ENCODE peak calls at places on chromosomes 12 and 14, in four cellular contexts. One of them, this sample, is unnamed.

GRCh38 chr14:22012452-22012851 is 338.8 kb upstream of the OR4E1 start:
- DNase-seq in K562: no peak
- DNase-seq in HepG2: no peak
- DNase-seq in SK-N-SH: no peak
- DNase-seq in this sample: no peak

GRCh38 chr14:99946652-99947489 is 118.4 kb upstream of the EVL start:
- DNase-seq in K562: peak; percentile 72
- DNase-seq in HepG2: no peak
- DNase-seq in SK-N-SH: peak; percentile 90
- DNase-seq in this sample: peak; percentile 79

GRCh38 chr14:93953739-93954515 is 22.4 kb downstream of the ASB2 start:
- DNase-seq in K562: no peak
- DNase-seq in HepG2: no peak
- DNase-seq in SK-N-SH: no peak
- DNase-seq in this sample: no peak

GRCh38 chr14:73802431-73803188 is 49.0 kb upstream of the PTGR2 start:
- DNase-seq in K562: no peak
- DNase-seq in HepG2: no peak
- DNase-seq in SK-N-SH: no peak
- DNase-seq in this sample: no peak

GRCh38 chr12:26122681-26123481 is 2.0 kb downstream of the BHLHE41 start:
- DNase-seq in K562: peak; percentile 25
- DNase-seq in HepG2: no peak
- DNase-seq in SK-N-SH: peak; percentile 74
- DNase-seq in this sample: peak; percentile 28

GRCh38 chr14:57657487-57657886 is 163.8 kb upstream of the CCDC198 start:
- DNase-seq in K562: no peak
- DNase-seq in HepG2: no peak
- DNase-seq in SK-N-SH: no peak
- DNase-seq in this sample: no peak

GRCh38 chr12:89756638-89757321 is 48.1 kb upstream of the ATP2B1 start:
- DNase-seq in K562: peak; percentile 68
- DNase-seq in HepG2: peak; percentile 54
- DNase-seq in SK-N-SH: no peak
- DNase-seq in this sample: no peak

GRCh38 chr12:46763230-46763629 is 62.6 kb downstream of the SLC38A4 start:
- DNase-seq in K562: no peak
- DNase-seq in HepG2: no peak
- DNase-seq in SK-N-SH: no peak
- DNase-seq in this sample: no peak

GRCh38 chr12:83432176-83432719 is 745.5 kb downstream of the TMTC2 start:
- DNase-seq in K562: no peak
- DNase-seq in HepG2: no peak
- DNase-seq in SK-N-SH: no peak
- DNase-seq in this sample: no peak

GRCh38 chr14:93965287-93965821 is 11.0 kb downstream of the ASB2 start:
- DNase-seq in K562: no peak
- DNase-seq in HepG2: peak; percentile 38
- DNase-seq in SK-N-SH: no peak
- DNase-seq in this sample: no peak

GRCh38 chr14:96511146-96511545 is 9.0 kb downstream of the PAPOLA start:
- DNase-seq in K562: no peak
- DNase-seq in HepG2: no peak
- DNase-seq in SK-N-SH: no peak
- DNase-seq in this sample: no peak

GRCh38 chr12:65510584-65511050 is 232.1 kb downstream of the MSRB3 start:
- DNase-seq in K562: no peak
- DNase-seq in HepG2: peak; percentile 88
- DNase-seq in SK-N-SH: no peak
- DNase-seq in this sample: peak; percentile 24

GRCh38 chr14:62885451-62885850 is 159.8 kb downstream of the KCNH5 start:
- DNase-seq in K562: no peak
- DNase-seq in HepG2: no peak
- DNase-seq in SK-N-SH: no peak
- DNase-seq in this sample: no peak

GRCh38 chr14:100611811-100612480 is 24.7 kb upstream of the BEGAIN start:
- DNase-seq in K562: no peak
- DNase-seq in HepG2: no peak
- DNase-seq in SK-N-SH: peak; percentile 21
- DNase-seq in this sample: no peak

GRCh38 chr12:95253386-95253785 is 35.8 kb downstream of the VEZT start:
- DNase-seq in K562: no peak
- DNase-seq in HepG2: no peak
- DNase-seq in SK-N-SH: no peak
- DNase-seq in this sample: no peak

GRCh38 chr14:61472801-61473376 is 151.5 kb downstream of the PRKCH start:
- DNase-seq in K562: no peak
- DNase-seq in HepG2: no peak
- DNase-seq in SK-N-SH: no peak
- DNase-seq in this sample: no peak

GRCh38 chr12:108768591-108769500 is 37.5 kb upstream of the CORO1C start:
- DNase-seq in K562: no peak
- DNase-seq in HepG2: peak; percentile 33
- DNase-seq in SK-N-SH: peak; percentile 46
- DNase-seq in this sample: no peak

GRCh38 chr12:57008113-57008687 is 1.9 kb upstream of the ZBTB39 start:
- DNase-seq in K562: peak; percentile 62
- DNase-seq in HepG2: peak; percentile 59
- DNase-seq in SK-N-SH: peak; percentile 72
- DNase-seq in this sample: peak; percentile 65

GRCh38 chr14:102590667-102591099 is 1.8 kb upstream of the RCOR1 start:
- DNase-seq in K562: peak; percentile 48
- DNase-seq in HepG2: peak; percentile 84
- DNase-seq in SK-N-SH: peak; percentile 53
- DNase-seq in this sample: no peak

GRCh38 chr12:90653051-90653450 is 301.9 kb downstream of the CCER1 start:
- DNase-seq in K562: no peak
- DNase-seq in HepG2: no peak
- DNase-seq in SK-N-SH: no peak
- DNase-seq in this sample: no peak

GRCh38 chr14:36441283-36441682 is 78.7 kb downstream of the NKX2-1 start:
- DNase-seq in K562: no peak
- DNase-seq in HepG2: no peak
- DNase-seq in SK-N-SH: no peak
- DNase-seq in this sample: no peak

GRCh38 chr12:71935594-71935993 is 3.1 kb upstream of the TPH2 start:
- DNase-seq in K562: no peak
- DNase-seq in HepG2: no peak
- DNase-seq in SK-N-SH: no peak
- DNase-seq in this sample: no peak

GRCh38 chr12:21526053-21526452 is at the start of gene SPX:
- DNase-seq in K562: no peak
- DNase-seq in HepG2: peak; percentile 6
- DNase-seq in SK-N-SH: no peak
- DNase-seq in this sample: no peak

GRCh38 chr12:94650143-94651056 is at the start of gene TMCC3:
- DNase-seq in K562: no peak
- DNase-seq in HepG2: no peak
- DNase-seq in SK-N-SH: peak; percentile 87
- DNase-seq in this sample: peak; percentile 68

GRCh38 chr12:27619308-27619707 is 76.9 kb upstream of the REP15 start:
- DNase-seq in K562: no peak
- DNase-seq in HepG2: peak; percentile 11
- DNase-seq in SK-N-SH: no peak
- DNase-seq in this sample: no peak
- TF ChIP-seq FOXM1 in K562: no peak
- TF ChIP-seq FOXM1 in HepG2: no peak
- TF ChIP-seq FOXM1 in SK-N-SH: peak; percentile 97
- TF ChIP-seq FOXM1 in this sample: no peak

GRCh38 chr12:69840727-69841126 is 15.7 kb downstream of the MYRFL start:
- DNase-seq in K562: no peak
- DNase-seq in HepG2: no peak
- DNase-seq in SK-N-SH: no peak
- DNase-seq in this sample: no peak
- TF ChIP-seq FOXM1 in K562: no peak
- TF ChIP-seq FOXM1 in HepG2: no peak
- TF ChIP-seq FOXM1 in SK-N-SH: no peak
- TF ChIP-seq FOXM1 in this sample: no peak

DNA sequence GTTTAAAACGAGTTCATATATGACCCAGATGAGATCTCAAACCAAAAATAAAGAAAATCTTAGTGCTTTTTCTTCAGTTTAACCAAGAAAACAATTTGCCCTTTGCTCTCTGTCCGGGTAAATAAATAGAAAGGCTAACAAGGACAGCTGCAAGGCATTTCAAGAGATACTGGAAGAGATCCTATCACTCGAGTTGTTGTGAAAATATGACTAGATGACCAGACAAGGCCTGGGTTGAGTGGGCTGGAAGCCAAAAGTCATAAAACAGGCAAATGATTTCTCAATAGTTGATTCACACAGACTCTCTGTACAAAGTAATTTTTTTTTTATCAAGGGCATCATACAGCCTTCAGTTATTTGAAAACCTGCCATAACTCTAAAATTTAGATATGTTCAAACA is 55.9 kb upstream of the AVPR1A start:
- DNase-seq in K562: no peak
- DNase-seq in HepG2: no peak
- DNase-seq in SK-N-SH: no peak
- DNase-seq in this sample: no peak
- TF ChIP-seq FOXM1 in K562: no peak
- TF ChIP-seq FOXM1 in HepG2: no peak
- TF ChIP-seq FOXM1 in SK-N-SH: no peak
- TF ChIP-seq FOXM1 in this sample: no peak

DNA sequence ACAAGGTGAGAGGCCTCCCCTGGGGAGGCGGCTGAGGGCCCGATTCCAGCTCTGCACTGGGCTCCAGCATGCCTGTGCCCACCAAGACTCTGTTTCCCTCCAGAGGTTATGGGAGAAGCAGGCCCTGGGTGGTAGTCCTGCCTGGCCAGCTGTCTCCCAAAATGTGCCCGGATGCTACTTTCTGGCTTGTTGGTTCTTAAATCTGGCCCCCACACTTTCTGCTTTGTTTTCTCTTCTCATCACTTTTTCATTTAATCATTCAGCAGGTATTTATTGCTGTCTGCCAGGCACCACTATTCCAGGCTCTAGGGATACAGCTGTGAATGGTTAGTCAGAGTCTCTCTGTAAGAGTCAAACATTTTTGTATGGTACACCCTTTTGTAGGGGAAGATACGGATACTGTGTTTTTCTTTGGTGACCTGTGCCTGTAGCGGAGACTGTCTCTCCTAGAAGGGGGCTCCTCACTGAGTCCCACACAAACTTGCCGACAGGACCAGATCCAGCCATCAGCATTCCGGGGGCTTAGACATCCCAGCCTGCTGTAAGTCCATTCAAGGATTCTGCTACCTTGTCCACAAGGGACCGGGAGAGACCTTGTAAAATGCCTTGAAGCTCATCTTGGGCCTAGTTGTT is 3.8 kb downstream of the DHRS2 start:
- DNase-seq in K562: no peak
- DNase-seq in HepG2: no peak
- DNase-seq in SK-N-SH: no peak
- DNase-seq in this sample: no peak
- TF ChIP-seq FOXM1 in K562: no peak
- TF ChIP-seq FOXM1 in HepG2: no peak
- TF ChIP-seq FOXM1 in SK-N-SH: no peak
- TF ChIP-seq FOXM1 in this sample: no peak

DNA sequence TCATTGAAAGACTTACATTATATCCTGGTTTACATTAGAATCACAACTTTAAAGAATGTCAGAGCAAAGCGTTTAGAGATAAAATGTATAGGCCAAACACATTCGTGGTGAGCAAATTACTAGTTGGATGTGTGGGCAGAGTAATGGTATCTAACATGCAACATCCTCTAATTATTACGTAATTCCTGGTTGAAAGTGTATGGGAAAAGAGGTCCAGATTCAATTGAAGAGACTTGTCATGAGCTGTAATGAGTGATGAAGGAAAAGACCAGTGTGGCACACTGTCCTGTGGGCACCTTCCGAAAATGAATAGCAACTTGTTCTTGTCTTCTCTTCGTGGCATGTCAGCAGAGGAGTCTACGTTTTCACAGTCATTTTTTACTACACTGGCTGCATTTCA is 192.8 kb downstream of the LRIG3 start:
- DNase-seq in K562: no peak
- DNase-seq in HepG2: no peak
- DNase-seq in SK-N-SH: no peak
- DNase-seq in this sample: no peak
- TF ChIP-seq FOXM1 in K562: no peak
- TF ChIP-seq FOXM1 in HepG2: no peak
- TF ChIP-seq FOXM1 in SK-N-SH: no peak
- TF ChIP-seq FOXM1 in this sample: no peak

DNA sequence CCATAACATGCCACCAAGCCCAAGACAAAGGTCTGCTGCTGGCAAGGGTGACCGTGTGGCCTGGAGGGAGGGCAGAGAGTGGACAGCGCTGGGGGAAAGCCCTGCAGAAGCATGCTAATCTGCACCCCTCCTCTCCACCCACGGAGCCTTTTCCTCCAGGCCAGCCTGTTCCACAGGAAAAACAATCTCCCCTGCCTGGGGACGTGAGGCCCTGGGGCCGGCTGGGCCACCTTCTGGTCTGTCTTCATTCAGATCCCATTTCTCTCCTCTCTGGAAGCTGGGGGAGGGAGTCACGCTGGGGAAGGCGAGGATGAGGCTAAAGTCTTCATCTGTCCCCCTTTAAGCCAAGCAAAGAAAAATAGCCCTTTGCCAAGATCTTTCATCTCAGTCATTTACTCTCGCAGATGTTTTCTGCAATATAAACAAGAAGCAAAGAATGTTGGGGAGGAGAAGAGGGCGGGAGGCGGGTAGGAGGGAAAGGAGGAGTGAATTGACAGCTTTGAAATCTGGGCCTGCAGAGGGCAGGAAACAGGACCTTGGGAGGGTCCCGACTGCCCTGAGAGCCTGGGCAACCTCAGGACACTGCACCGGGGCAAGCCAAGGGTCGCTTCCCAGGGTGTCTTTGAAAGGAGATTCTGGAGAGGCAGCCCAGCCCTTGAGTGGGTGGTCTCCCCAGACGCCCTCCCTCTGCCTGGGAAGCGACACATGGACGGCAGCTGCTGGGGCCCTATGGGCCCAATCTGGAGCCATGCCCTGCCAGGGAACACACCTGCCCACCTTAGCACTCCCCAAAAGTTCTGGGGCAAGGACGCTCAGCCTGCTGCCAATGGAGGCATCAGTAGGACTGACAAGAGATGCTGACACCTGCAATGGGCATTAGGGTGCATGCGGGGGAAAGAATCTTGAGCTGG is 133.6 kb downstream of the ZFP36L1 start:
- DNase-seq in K562: no peak
- DNase-seq in HepG2: no peak
- DNase-seq in SK-N-SH: no peak
- DNase-seq in this sample: no peak
- TF ChIP-seq FOXM1 in K562: no peak
- TF ChIP-seq FOXM1 in HepG2: no peak
- TF ChIP-seq FOXM1 in SK-N-SH: no peak
- TF ChIP-seq FOXM1 in this sample: no peak

This sample was measured in HEK293T.